ENCODE peak calls at places on chromosome 6, in four cellular contexts. One of them, this sample, is unnamed.

GRCh38 chr6:123965894-123966293 is 162.2 kb downstream of the NKAIN2 start:
- DNase-seq in neuronal stem cell: peak; percentile 51
- DNase-seq in lower lobe of right lung: no peak
- DNase-seq in right cardiac atrium: no peak
- DNase-seq in this sample: no peak

GRCh38 chr6:116533233-116533957 is 12.1 kb downstream of the TRAPPC3L start:
- DNase-seq in neuronal stem cell: no peak
- DNase-seq in lower lobe of right lung: no peak
- DNase-seq in right cardiac atrium: no peak
- DNase-seq in this sample: no peak

GRCh38 chr6:10099086-10099499 is 315.8 kb downstream of the TFAP2A start:
- DNase-seq in neuronal stem cell: no peak
- DNase-seq in lower lobe of right lung: peak; percentile 51
- DNase-seq in right cardiac atrium: no peak
- DNase-seq in this sample: peak; percentile 77

GRCh38 chr6:15874821-15875220 is 212.0 kb upstream of the DTNBP1 start:
- DNase-seq in neuronal stem cell: no peak
- DNase-seq in lower lobe of right lung: no peak
- DNase-seq in right cardiac atrium: no peak
- DNase-seq in this sample: no peak

GRCh38 chr6:131733376-131734016 is 22.7 kb upstream of the CTAGE9 start:
- DNase-seq in neuronal stem cell: no peak
- DNase-seq in lower lobe of right lung: no peak
- DNase-seq in right cardiac atrium: no peak
- DNase-seq in this sample: no peak

GRCh38 chr6:14921170-14921569 is 324.7 kb upstream of the JARID2 start:
- DNase-seq in neuronal stem cell: no peak
- DNase-seq in lower lobe of right lung: peak; percentile 84
- DNase-seq in right cardiac atrium: peak; percentile 84
- DNase-seq in this sample: peak; percentile 89

GRCh38 chr6:2917065-2917464 is 14.0 kb upstream of the SERPINB9 start:
- DNase-seq in neuronal stem cell: no peak
- DNase-seq in lower lobe of right lung: no peak
- DNase-seq in right cardiac atrium: no peak
- DNase-seq in this sample: no peak

GRCh38 chr6:124679392-124679791 is 282.8 kb upstream of the RNF217 start:
- DNase-seq in neuronal stem cell: no peak
- DNase-seq in lower lobe of right lung: no peak
- DNase-seq in right cardiac atrium: no peak
- DNase-seq in this sample: no peak

GRCh38 chr6:20991910-20992309 is 457.7 kb downstream of the CDKAL1 start:
- DNase-seq in neuronal stem cell: no peak
- DNase-seq in lower lobe of right lung: no peak
- DNase-seq in right cardiac atrium: no peak
- DNase-seq in this sample: no peak

GRCh38 chr6:15586528-15586927 is 76.3 kb downstream of the DTNBP1 start:
- DNase-seq in neuronal stem cell: no peak
- DNase-seq in lower lobe of right lung: no peak
- DNase-seq in right cardiac atrium: no peak
- DNase-seq in this sample: no peak

GRCh38 chr6:11122380-11122779 is 10.9 kb upstream of the ERVFRD-1 start:
- DNase-seq in neuronal stem cell: no peak
- DNase-seq in lower lobe of right lung: no peak
- DNase-seq in right cardiac atrium: no peak
- DNase-seq in this sample: no peak

GRCh38 chr6:88165087-88165876 is 865 bp downstream of the CNR1 start:
- DNase-seq in neuronal stem cell: no peak
- DNase-seq in lower lobe of right lung: no peak
- DNase-seq in right cardiac atrium: no peak
- DNase-seq in this sample: no peak

GRCh38 chr6:43009124-43009523 is 4.6 kb downstream of the MEA1 start:
- DNase-seq in neuronal stem cell: no peak
- DNase-seq in lower lobe of right lung: no peak
- DNase-seq in right cardiac atrium: peak; percentile 76
- DNase-seq in this sample: no peak

GRCh38 chr6:12482386-12482785 is 192.2 kb downstream of the EDN1 start:
- DNase-seq in neuronal stem cell: no peak
- DNase-seq in lower lobe of right lung: no peak
- DNase-seq in right cardiac atrium: no peak
- DNase-seq in this sample: no peak

GRCh38 chr6:28531479-28532128 is 5.9 kb downstream of the GPX5 start:
- DNase-seq in neuronal stem cell: no peak
- DNase-seq in lower lobe of right lung: no peak
- DNase-seq in right cardiac atrium: no peak
- DNase-seq in this sample: no peak

GRCh38 chr6:3977875-3978711 is 100.8 kb downstream of the FAM217A start:
- DNase-seq in neuronal stem cell: peak; percentile 14
- DNase-seq in lower lobe of right lung: no peak
- DNase-seq in right cardiac atrium: no peak
- DNase-seq in this sample: no peak

GRCh38 chr6:7137335-7138106 is 29.8 kb downstream of the RREB1 start:
- DNase-seq in neuronal stem cell: no peak
- DNase-seq in lower lobe of right lung: no peak
- DNase-seq in right cardiac atrium: peak; percentile 72
- DNase-seq in this sample: peak; percentile 83

GRCh38 chr6:14023855-14024254 is 93.7 kb upstream of the CD83 start:
- DNase-seq in neuronal stem cell: no peak
- DNase-seq in lower lobe of right lung: no peak
- DNase-seq in right cardiac atrium: no peak
- DNase-seq in this sample: no peak

GRCh38 chr6:139540276-139540675 is 165.8 kb upstream of the CITED2 start:
- DNase-seq in neuronal stem cell: no peak
- DNase-seq in lower lobe of right lung: no peak
- DNase-seq in right cardiac atrium: no peak
- DNase-seq in this sample: peak; percentile 48

GRCh38 chr6:5713519-5713918 is 293.2 kb downstream of the NRN1 start:
- DNase-seq in neuronal stem cell: no peak
- DNase-seq in lower lobe of right lung: no peak
- DNase-seq in right cardiac atrium: no peak
- DNase-seq in this sample: no peak

GRCh38 chr6:111957623-111958315 is 84.5 kb upstream of the FYN start:
- DNase-seq in neuronal stem cell: no peak
- DNase-seq in lower lobe of right lung: no peak
- DNase-seq in right cardiac atrium: no peak
- DNase-seq in this sample: no peak

GRCh38 chr6:44076366-44077200 is 50.7 kb downstream of the MRPL14 start:
- DNase-seq in neuronal stem cell: no peak
- DNase-seq in lower lobe of right lung: peak; percentile 66
- DNase-seq in right cardiac atrium: peak; percentile 92
- DNase-seq in this sample: no peak

GRCh38 chr6:51415501-51415900 is 596.8 kb downstream of the TFAP2B start:
- DNase-seq in neuronal stem cell: no peak
- DNase-seq in lower lobe of right lung: no peak
- DNase-seq in right cardiac atrium: no peak
- DNase-seq in this sample: no peak

GRCh38 chr6:107679457-107679856 is 144.7 kb downstream of the SCML4 start:
- DNase-seq in neuronal stem cell: no peak
- DNase-seq in lower lobe of right lung: no peak
- DNase-seq in right cardiac atrium: no peak
- DNase-seq in this sample: no peak

GRCh38 chr6:165702669-165703068 is 39.6 kb upstream of the PDE10A start:
- DNase-seq in neuronal stem cell: no peak
- DNase-seq in lower lobe of right lung: no peak
- DNase-seq in right cardiac atrium: no peak
- DNase-seq in this sample: no peak

GRCh38 chr6:89874438-89874837 is 19.8 kb upstream of the GJA10 start:
- DNase-seq in neuronal stem cell: no peak
- DNase-seq in lower lobe of right lung: no peak
- DNase-seq in right cardiac atrium: no peak
- DNase-seq in this sample: no peak

GRCh38 chr6:75418233-75418632 is 75.4 kb downstream of the FILIP1 start:
- DNase-seq in neuronal stem cell: no peak
- DNase-seq in lower lobe of right lung: no peak
- DNase-seq in right cardiac atrium: no peak
- DNase-seq in this sample: no peak

GRCh38 chr6:69089539-69089938 is 454.5 kb downstream of the ADGRB3 start:
- DNase-seq in neuronal stem cell: no peak
- DNase-seq in lower lobe of right lung: no peak
- DNase-seq in right cardiac atrium: no peak
- DNase-seq in this sample: no peak

GRCh38 chr6:88165877-88166492 is at the start of gene CNR1:
- DNase-seq in neuronal stem cell: peak; percentile 60
- DNase-seq in lower lobe of right lung: peak; percentile 85
- DNase-seq in right cardiac atrium: peak; percentile 82
- DNase-seq in this sample: peak; percentile 84

GRCh38 chr6:72412709-72413044 is 209.2 kb upstream of the KCNQ5 start:
- DNase-seq in neuronal stem cell: no peak
- DNase-seq in lower lobe of right lung: no peak
- DNase-seq in right cardiac atrium: no peak
- DNase-seq in this sample: no peak

GRCh38 chr6:130421567-130421966 is 55.8 kb downstream of the TMEM200A start:
- DNase-seq in neuronal stem cell: no peak
- DNase-seq in lower lobe of right lung: no peak
- DNase-seq in right cardiac atrium: no peak
- DNase-seq in this sample: no peak

GRCh38 chr6:110356778-110357177 is 1.4 kb downstream of the METTL24 start:
- DNase-seq in neuronal stem cell: no peak
- DNase-seq in lower lobe of right lung: no peak
- DNase-seq in right cardiac atrium: no peak
- DNase-seq in this sample: no peak

GRCh38 chr6:110357696-110358535 is at the start of gene METTL24:
- DNase-seq in neuronal stem cell: no peak
- DNase-seq in lower lobe of right lung: peak; percentile 49
- DNase-seq in right cardiac atrium: peak; percentile 75
- DNase-seq in this sample: peak; percentile 72

GRCh38 chr6:110358536-110359148 is 493 bp upstream of the METTL24 start:
- DNase-seq in neuronal stem cell: no peak
- DNase-seq in lower lobe of right lung: no peak
- DNase-seq in right cardiac atrium: no peak
- DNase-seq in this sample: no peak

GRCh38 chr6:110355727-110356126 is 2.4 kb downstream of the METTL24 start:
- DNase-seq in neuronal stem cell: no peak
- DNase-seq in lower lobe of right lung: no peak
- DNase-seq in right cardiac atrium: no peak
- DNase-seq in this sample: no peak

DNA sequence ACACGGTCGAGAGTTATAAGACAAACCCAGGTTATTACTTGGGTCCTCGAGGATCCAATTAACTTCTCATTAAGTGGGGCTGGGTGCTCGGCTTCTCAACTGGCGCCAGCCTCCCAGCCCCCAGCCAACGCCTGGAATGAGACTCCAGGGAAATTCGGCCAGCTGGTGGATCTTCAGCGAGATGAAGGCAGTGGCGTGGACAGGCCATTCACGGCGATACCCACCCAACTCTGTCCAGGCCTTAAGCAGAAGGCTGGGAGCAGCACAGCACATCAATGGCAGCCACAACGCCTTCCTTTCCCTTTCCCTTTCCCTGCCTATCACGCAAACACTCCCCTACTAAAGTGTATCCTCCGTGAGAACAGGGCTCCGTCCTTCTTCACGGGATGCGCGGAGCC is 852 bp downstream of the METTL24 start:
- DNase-seq in neuronal stem cell: no peak
- DNase-seq in lower lobe of right lung: no peak
- DNase-seq in right cardiac atrium: no peak
- DNase-seq in this sample: no peak
- H3K4me3 ChIP-seq in neuronal stem cell: peak overlapping the region; percentile 78
- H3K4me3 ChIP-seq in lower lobe of right lung: peak overlapping the region; percentile 63
- H3K4me3 ChIP-seq in right cardiac atrium: peak overlapping the region; percentile 91
- H3K4me3 ChIP-seq in this sample: peak overlapping the region; percentile 39

GRCh38 chr6:137391061-137391814 is 103.0 kb downstream of the OLIG3 start:
- DNase-seq in neuronal stem cell: no peak
- DNase-seq in lower lobe of right lung: no peak
- DNase-seq in right cardiac atrium: no peak
- DNase-seq in this sample: no peak

GRCh38 chr6:137387365-137387764 is 106.8 kb downstream of the OLIG3 start:
- DNase-seq in neuronal stem cell: no peak
- DNase-seq in lower lobe of right lung: no peak
- DNase-seq in right cardiac atrium: no peak
- DNase-seq in this sample: no peak

GRCh38 chr6:137395316-137395715 is 98.9 kb downstream of the OLIG3 start:
- DNase-seq in neuronal stem cell: no peak
- DNase-seq in lower lobe of right lung: no peak
- DNase-seq in right cardiac atrium: no peak
- DNase-seq in this sample: no peak

GRCh38 chr6:137389150-137389664 is 105.0 kb downstream of the OLIG3 start:
- DNase-seq in neuronal stem cell: no peak
- DNase-seq in lower lobe of right lung: no peak
- DNase-seq in right cardiac atrium: no peak
- DNase-seq in this sample: peak; percentile 43

DNA sequence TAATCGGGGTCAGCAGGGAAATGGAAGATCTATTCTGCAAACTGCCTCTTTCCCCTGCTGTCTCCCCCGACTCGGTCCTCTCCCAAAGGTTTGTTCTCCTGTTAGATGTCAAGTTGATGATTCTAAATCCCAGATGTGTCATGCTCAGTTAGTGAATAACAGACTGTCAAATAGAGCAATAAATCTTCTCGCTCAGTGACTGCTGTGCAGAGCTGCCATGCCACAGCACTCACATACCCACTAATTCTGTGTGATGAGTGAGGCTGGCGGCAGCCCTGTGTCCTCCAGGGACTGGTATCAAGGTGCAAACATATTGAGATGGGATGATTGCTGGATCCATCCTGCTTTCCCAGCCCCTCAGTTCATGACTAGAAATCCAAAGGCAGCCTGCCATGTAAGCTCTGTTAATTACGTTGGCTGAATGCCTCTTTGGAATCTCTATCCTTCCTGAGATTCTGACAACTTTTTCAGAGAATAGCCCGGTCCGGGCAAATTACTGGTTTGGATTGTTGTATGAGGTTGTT is 103.9 kb downstream of the OLIG3 start:
- DNase-seq in neuronal stem cell: no peak
- DNase-seq in lower lobe of right lung: no peak
- DNase-seq in right cardiac atrium: no peak
- DNase-seq in this sample: no peak
- H3K4me1 ChIP-seq in neuronal stem cell: no peaks in the 10 kb centered on the region
- H3K4me1 ChIP-seq in lower lobe of right lung: peaks cover 11% of the 10 kb centered on the region
- H3K4me1 ChIP-seq in right cardiac atrium: no peaks in the 10 kb centered on the region
- H3K4me1 ChIP-seq in this sample: peaks cover 19% of the 10 kb centered on the region

DNA sequence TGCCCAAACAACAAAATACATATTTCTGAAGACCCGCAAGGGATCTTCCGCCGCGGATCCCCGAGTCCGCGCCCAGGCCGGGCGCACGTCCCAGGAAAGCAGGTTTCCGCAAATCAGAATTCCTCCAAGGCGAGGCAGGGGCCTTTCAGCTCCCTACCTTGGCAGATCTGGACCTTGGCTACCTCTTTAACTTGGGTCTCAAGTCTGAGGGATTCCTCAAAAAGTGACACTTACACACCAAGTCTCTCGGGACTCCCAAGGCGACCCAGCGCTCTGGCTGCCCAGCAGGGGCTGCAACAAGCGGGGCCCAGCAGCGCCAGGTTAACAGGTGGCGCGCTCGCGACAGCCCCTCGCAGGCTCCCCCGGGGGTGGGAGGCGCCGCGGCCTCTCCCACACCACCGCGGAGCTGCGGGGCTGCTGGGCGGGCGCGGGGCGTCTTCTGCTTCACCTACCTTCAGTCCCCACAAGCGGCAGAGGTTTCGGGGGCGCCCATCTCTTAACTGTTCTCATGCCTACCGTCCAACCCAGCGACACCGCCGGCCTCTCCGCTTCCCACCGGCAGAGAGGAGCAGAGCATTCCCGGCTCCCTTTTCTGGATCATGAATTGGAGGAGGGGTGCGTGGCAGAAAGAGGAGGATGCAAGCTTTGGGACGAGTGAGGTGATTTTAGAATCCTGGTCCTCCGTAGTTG is 414 bp downstream of the SIM1 start:
- DNase-seq in neuronal stem cell: peak; percentile 38
- DNase-seq in lower lobe of right lung: no peak
- DNase-seq in right cardiac atrium: no peak
- DNase-seq in this sample: no peak
- H3K4me3 ChIP-seq in neuronal stem cell: no peak overlapping the region
- H3K4me3 ChIP-seq in lower lobe of right lung: no peak overlapping the region
- H3K4me3 ChIP-seq in right cardiac atrium: no peak overlapping the region
- H3K4me3 ChIP-seq in this sample: no peak overlapping the region

GRCh38 chr6:142827356-142827755 is 117.6 kb downstream of the HIVEP2 start:
- DNase-seq in neuronal stem cell: no peak
- DNase-seq in lower lobe of right lung: peak; percentile 52
- DNase-seq in right cardiac atrium: peak; percentile 76
- DNase-seq in this sample: no peak
- H3K4me1 ChIP-seq in neuronal stem cell: peaks cover 4% of the 10 kb centered on the region
- H3K4me1 ChIP-seq in lower lobe of right lung: peaks cover 18% of the 10 kb centered on the region
- H3K4me1 ChIP-seq in right cardiac atrium: peaks cover 13% of the 10 kb centered on the region
- H3K4me1 ChIP-seq in this sample: no peaks in the 10 kb centered on the region

This sample was measured in left lung.